ENCODE peak calls at places on chromosome 2, in four cellular contexts. Z, B, F and P are unnamed samples.

GRCh38 chr2:85684806-85685205 is 9.4 kb upstream of the GNLY start:
- DNase-seq in Z (no peak), B (peak; percentile 96), F (no peak), P (no peak)

GRCh38 chr2:240567137-240567871 is 980 bp upstream of the RNPEPL1 start:
- DNase-seq in F (no peak), B (no peak), Z (no peak), P (no peak)

GRCh38 chr2:113337809-113338208 is 59.1 kb upstream of the PAX8 start:
- DNase-seq in F (no peak), B (no peak), Z (no peak), P (no peak)

GRCh38 chr2:177771191-177771590 is 301.4 kb downstream of the PDE11A start:
- DNase-seq in F (no peak), B (no peak), Z (no peak), P (no peak)

GRCh38 chr2:65313954-65314256 is 86.3 kb downstream of the ACTR2 start:
- DNase-seq in Z (no peak), B (no peak), F (no peak), P (no peak)

GRCh38 chr2:137910641-137911040 is 53.6 kb upstream of the HNMT start:
- DNase-seq in Z (no peak), F (no peak), B (peak; percentile 49), P (no peak)

GRCh38 chr2:106566050-106566449 is 78.9 kb downstream of the CD8B2 start:
- DNase-seq in Z (no peak), B (peak; percentile 59), F (peak; percentile 32), P (no peak)

GRCh38 chr2:207239754-207240494 is 74.2 kb upstream of the KLF7 start:
- DNase-seq in Z (no peak), F (no peak), B (no peak), P (no peak)

GRCh38 chr2:165193178-165193777 is 10.6 kb downstream of the SCN3A start:
- DNase-seq in F (no peak), Z (no peak), B (peak; percentile 63), P (no peak)

GRCh38 chr2:238794050-238794449 is 53.8 kb upstream of the TWIST2 start:
- DNase-seq in F (no peak), B (no peak), Z (no peak), P (no peak)